ENCODE peak calls at places on chromosome 11, in eight cellular contexts. E is kidney epithelial cell, L is left ventricle myocardium inferior, W is fibroblast of villous mesenchyme, G is tibial artery, P is GM12865, Z is lower leg skin, I is AG09309. J is an unnamed sample.
A peak's percentile ranks its signal among the peaks of the same experiment; 100 is the strongest.

GRCh38 chr11:69337211-69337721 is 43.3 kb downstream of the MYEOV start:
- DNase-seq in E (no peak), P (peak; percentile 67), G (no peak), I (no peak), L (no peak), W (peak; percentile 57), Z (no peak), J (no peak)

GRCh38 chr11:112785104-112785503 is 176.1 kb upstream of the NCAM1 start:
- DNase-seq in I (no peak), L (no peak), G (no peak), Z (no peak), E (no peak), P (no peak), W (no peak), J (no peak)

GRCh38 chr11:27783701-27784355 is 83.6 kb upstream of the BDNF start:
- DNase-seq in L (no peak), E (no peak), W (peak; percentile 15), G (no peak), Z (no peak), P (no peak), I (peak; percentile 24), J (no peak)

GRCh38 chr11:2472428-2473186 is 27.8 kb downstream of the KCNQ1 start:
- DNase-seq in L (no peak), P (no peak), G (no peak), E (no peak), I (no peak), Z (no peak), W (no peak), J (no peak)

GRCh38 chr11:116471608-116472007 is 301.2 kb downstream of the BUD13 start:
- DNase-seq in G (no peak), W (no peak), L (no peak), Z (no peak), I (peak; percentile 10), E (peak; percentile 61), P (no peak), J (no peak)

GRCh38 chr11:30392977-30393376 is 70.1 kb downstream of the ARL14EP start:
- DNase-seq in Z (no peak), W (no peak), P (no peak), I (no peak), L (no peak), G (no peak), E (no peak), J (no peak)

GRCh38 chr11:34809191-34810106 is 106.7 kb downstream of the APIP start:
- DNase-seq in E (peak; percentile 25), I (no peak), P (no peak), Z (no peak), G (no peak), L (no peak), W (peak; percentile 59), J (peak; percentile 3)

GRCh38 chr11:119373059-119373875 is 8.2 kb downstream of the USP2 start:
- DNase-seq in L (no peak), P (no peak), E (no peak), Z (no peak), W (no peak), I (no peak), G (no peak), J (no peak)

GRCh38 chr11:74255741-74256369 is 55.6 kb downstream of the P4HA3 start:
- DNase-seq in L (no peak), W (peak; percentile 66), E (no peak), P (peak; percentile 67), Z (no peak), I (peak; percentile 16), G (peak; percentile 53), J (no peak)

GRCh38 chr11:32874144-32874543 is 18.5 kb upstream of the QSER1 start:
- DNase-seq in G (no peak), W (no peak), P (no peak), E (no peak), L (no peak), Z (no peak), I (no peak), J (no peak)

GRCh38 chr11:32870676-32871075 is 21.9 kb upstream of the QSER1 start:
- DNase-seq in E (no peak), P (peak; percentile 24), I (no peak), G (no peak), Z (no peak), W (no peak), L (no peak), J (no peak)
- TF ChIP-seq CTCF in E (peak; percentile 28), P (peak; percentile 31), I (no peak), G (no peak), Z (no peak), W (peak; percentile 46), L (peak; percentile 32), J (peak; percentile 50)

DNA sequence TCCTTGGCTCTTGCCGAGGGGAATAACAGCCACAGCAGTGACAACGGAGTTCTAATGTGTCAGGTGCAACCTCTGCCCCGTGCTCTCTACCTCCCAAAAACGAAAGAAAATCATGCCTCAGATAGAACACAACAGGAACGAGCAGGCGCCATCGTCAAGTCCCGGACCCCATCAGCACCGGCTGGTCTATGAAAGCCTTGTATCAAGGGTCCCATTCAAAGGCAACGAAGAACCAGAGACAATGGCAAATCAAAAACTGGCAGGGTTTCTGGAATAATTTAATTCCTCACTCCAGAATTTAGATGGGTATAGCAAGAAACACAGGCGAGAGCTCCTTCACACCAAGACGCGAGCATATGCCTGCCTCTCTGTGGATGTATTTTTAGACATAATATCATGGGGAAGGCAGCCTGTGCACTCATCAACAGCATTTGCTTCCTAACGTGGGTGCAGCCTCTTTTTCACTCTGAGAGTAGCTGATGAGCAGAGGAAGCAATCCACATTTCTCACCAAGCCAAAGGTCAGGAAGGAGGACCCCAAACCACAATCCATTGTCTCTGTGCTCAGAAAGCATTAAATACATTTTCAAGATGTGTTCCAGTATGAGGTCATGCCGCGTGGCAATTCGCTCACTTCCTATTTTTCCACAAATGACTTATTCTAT is 193.4 kb upstream of the BLID start:
- DNase-seq in Z (no peak), G (no peak), E (no peak), P (no peak), L (no peak), I (no peak), W (no peak), J (no peak)
- H3K4me3 ChIP-seq in Z (no peak overlapping the region), G (peak overlapping the region; percentile 5), E (no peak overlapping the region), P (no peak overlapping the region), L (peak overlapping the region; percentile 57), I (no peak overlapping the region), W (no peak overlapping the region), J (no peak overlapping the region)

GRCh38 chr11:4851033-4851432 is 2.0 kb upstream of the OR51S1 start:
- DNase-seq in E (no peak), P (no peak), L (no peak), G (no peak), Z (no peak), W (peak; percentile 5), I (no peak), J (no peak)

DNA sequence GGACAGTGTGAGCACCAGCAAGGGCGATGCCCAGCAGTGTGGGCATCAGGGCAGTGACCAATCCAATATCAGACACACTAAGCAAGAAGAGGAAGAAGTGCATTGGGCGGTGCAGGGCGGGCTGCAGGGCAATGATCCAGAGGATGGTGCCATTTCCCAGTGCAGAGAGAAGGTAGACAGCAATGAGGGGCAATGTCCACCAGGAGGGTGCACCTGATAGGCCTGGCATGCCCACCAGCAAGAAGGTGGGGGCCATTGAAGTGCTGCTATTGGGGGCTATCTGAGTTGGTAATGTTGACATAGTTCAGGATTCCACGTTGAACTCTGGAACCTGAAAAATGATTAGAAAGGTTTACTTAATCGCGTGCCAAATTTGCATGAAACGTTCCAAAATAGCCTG is at the start of gene OR51S1:
- DNase-seq in I (no peak), G (no peak), L (no peak), P (no peak), E (no peak), Z (no peak), W (no peak), J (no peak)
- TF ChIP-seq CTCF in I (no peak), G (no peak), L (no peak), P (no peak), E (no peak), Z (no peak), W (no peak), J (no peak)

GRCh38 chr11:12185914-12186313 is 75.5 kb downstream of the MICAL2 start:
- DNase-seq in W (peak; percentile 90), E (no peak), I (no peak), L (no peak), Z (no peak), P (no peak), G (no peak), J (peak; percentile 84)

GRCh38 chr11:12185106-12185690 is 74.8 kb downstream of the MICAL2 start:
- DNase-seq in Z (no peak), I (no peak), E (no peak), G (no peak), P (no peak), L (no peak), W (no peak), J (no peak)

GRCh38 chr11:12187399-12187798 is 77.0 kb downstream of the MICAL2 start:
- DNase-seq in W (no peak), P (no peak), G (no peak), Z (no peak), L (no peak), I (no peak), E (no peak), J (no peak)

GRCh38 chr11:12184696-12185095 is 74.3 kb downstream of the MICAL2 start:
- DNase-seq in I (no peak), W (no peak), Z (no peak), L (no peak), E (no peak), G (no peak), P (no peak), J (no peak)

DNA sequence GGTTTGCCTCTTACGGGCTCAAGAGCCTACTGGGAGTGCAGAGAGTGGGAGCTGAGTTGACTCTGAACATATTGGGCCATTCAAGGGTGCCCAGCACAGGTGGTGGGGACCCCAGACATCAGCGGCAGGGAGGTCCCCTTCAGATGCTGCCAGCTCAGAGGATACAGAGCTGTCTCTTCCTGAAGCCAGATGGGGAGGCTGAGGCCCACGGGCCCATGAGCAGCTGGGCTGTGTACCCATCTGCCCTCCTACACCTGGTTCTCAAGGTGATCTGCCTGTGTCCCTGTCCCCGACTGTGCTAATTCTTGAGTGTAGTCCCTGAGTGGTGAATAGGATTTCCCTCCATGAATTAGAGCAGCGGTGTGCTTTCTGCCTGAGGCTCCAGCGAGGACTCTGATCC is 76.3 kb downstream of the MICAL2 start:
- DNase-seq in L (no peak), P (no peak), G (no peak), I (no peak), E (no peak), W (no peak), Z (no peak), J (no peak)
- H3K4me3 ChIP-seq in L (no peak overlapping the region), P (no peak overlapping the region), G (no peak overlapping the region), I (no peak overlapping the region), E (no peak overlapping the region), W (no peak overlapping the region), Z (no peak overlapping the region), J (no peak overlapping the region)

GRCh38 chr11:18623707-18624106 is 10.4 kb downstream of the SPTY2D1 start:
- DNase-seq in L (no peak), W (no peak), I (no peak), G (no peak), P (no peak), Z (no peak), E (no peak), J (no peak)
- TF ChIP-seq CTCF in L (no peak), W (no peak), I (no peak), G (no peak), P (no peak), Z (no peak), E (no peak), J (no peak)

DNA sequence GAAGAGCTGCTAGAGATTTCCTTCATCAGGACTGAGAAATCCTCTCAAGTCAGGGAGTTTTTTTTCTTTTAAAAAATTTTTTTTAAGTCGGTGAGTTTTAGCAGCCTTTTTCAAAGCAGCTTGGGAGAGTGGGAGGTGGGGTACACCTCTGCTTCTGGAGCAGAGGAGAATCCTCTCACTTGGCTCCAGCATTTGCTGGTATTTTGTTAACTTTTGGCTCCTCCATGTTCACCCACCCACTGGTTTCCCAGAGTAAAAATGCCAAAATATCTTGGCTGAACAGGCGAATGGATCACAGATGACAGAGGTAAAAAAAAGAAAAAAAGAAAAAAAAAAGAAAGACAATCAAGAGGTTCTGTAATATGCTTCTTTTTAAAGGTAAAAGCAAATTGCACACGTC is 68.0 kb downstream of the GAB2 start:
- DNase-seq in I (no peak), L (no peak), P (no peak), E (no peak), W (no peak), G (no peak), Z (no peak), J (no peak)
- H3K4me3 ChIP-seq in I (no peak overlapping the region), L (peak overlapping the region; percentile 49), P (no peak overlapping the region), E (no peak overlapping the region), W (no peak overlapping the region), G (no peak overlapping the region), Z (no peak overlapping the region), J (no peak overlapping the region)